ENCODE peak calls at places on chromosomes 6 and 20, in seven cellular contexts. J, E, U, K, T, Y and H are unnamed samples. For H3K4me1, the result is how much of the 10 kb centered on the place peaks cover.

GRCh38 chr6:2976571-2977085 is 5.3 kb upstream of the SERPINB6 start:
- DNase-seq in E (no peak), Y (no peak), J (no peak), K (no peak), T (no peak), U (peak), H (no peak)

GRCh38 chr6:28142446-28142845 is 763 bp downstream of the ZKSCAN8 start:
- DNase-seq in U (no peak), K (no peak), E (no peak), J (no peak), Y (no peak), T (no peak), H (no peak)

GRCh38 chr6:30619561-30619960 is 1.9 kb downstream of the MRPS18B start:
- DNase-seq in J (no peak), U (no peak), Y (no peak), T (no peak), E (no peak), K (no peak), H (no peak)

GRCh38 chr20:1160496-1160895 is 24.3 kb downstream of the TMEM74B start:
- DNase-seq in E (no peak), Y (no peak), T (no peak), U (no peak), K (no peak), J (no peak), H (no peak)

GRCh38 chr6:52496609-52497008 is 76.5 kb downstream of the EFHC1 start:
- DNase-seq in E (no peak), J (no peak), T (no peak), Y (no peak), K (no peak), U (no peak), H (no peak)

GRCh38 chr20:10876558-10876957 is 202.8 kb upstream of the JAG1 start:
- DNase-seq in E (no peak), U (no peak), Y (no peak), T (no peak), K (no peak), J (no peak), H (no peak)

GRCh38 chr6:6661684-6662083 is 73.2 kb downstream of the LY86 start:
- DNase-seq in T (peak), U (no peak), Y (no peak), J (no peak), E (peak), K (no peak), H (peak)

GRCh38 chr6:93786474-93787330 is 367.3 kb upstream of the EPHA7 start:
- DNase-seq in K (no peak), T (no peak), Y (no peak), E (no peak), U (no peak), J (no peak), H (no peak)

GRCh38 chr6:89368107-89368506 is 15.6 kb upstream of the UBE2J1 start:
- DNase-seq in U (peak), J (peak), K (no peak), Y (peak), E (peak), T (peak), H (no peak)

GRCh38 chr20:48614593-48615274 is 213.1 kb downstream of the PREX1 start:
- DNase-seq in T (no peak), E (no peak), Y (peak), K (no peak), U (no peak), J (no peak), H (no peak)

GRCh38 chr6:109344226-109344625 is 38.0 kb downstream of the CD164 start:
- DNase-seq in Y (no peak), E (no peak), U (no peak), J (no peak), K (no peak), T (no peak), H (no peak)

GRCh38 chr6:129191275-129191674 is 308.3 kb downstream of the LAMA2 start:
- DNase-seq in K (no peak), Y (no peak), U (no peak), E (no peak), T (no peak), J (no peak), H (no peak)

GRCh38 chr6:21135484-21136005 is 458.0 kb upstream of the SOX4 start:
- DNase-seq in T (no peak), J (no peak), E (no peak), U (no peak), K (no peak), Y (no peak), H (no peak)

GRCh38 chr20:64106435-64106961 is 867 bp downstream of the NPBWR2 start:
- DNase-seq in T (peak), E (no peak), U (no peak), Y (peak), J (peak), K (no peak), H (peak)

GRCh38 chr20:46573788-46574581 is 23.5 kb upstream of the OCSTAMP start:
- DNase-seq in Y (no peak), T (no peak), U (no peak), E (no peak), J (no peak), K (no peak), H (no peak)

GRCh38 chr6:114282268-114282667 is 60.6 kb downstream of the HS3ST5 start:
- DNase-seq in U (no peak), T (no peak), K (no peak), J (no peak), E (no peak), Y (no peak), H (no peak)

GRCh38 chr20:37915800-37916570 is 13.1 kb downstream of the VSTM2L start:
- DNase-seq in T (no peak), K (no peak), E (peak), J (no peak), Y (no peak), U (no peak), H (no peak)

GRCh38 chr20:48178607-48179006 is 393.3 kb upstream of the SULF2 start:
- DNase-seq in U (no peak), Y (no peak), T (no peak), E (no peak), J (no peak), K (no peak), H (no peak)

GRCh38 chr6:116476021-116476678 is 15.0 kb downstream of the CALHM6 start:
- DNase-seq in J (no peak), Y (no peak), T (no peak), E (no peak), U (no peak), K (no peak), H (no peak)

GRCh38 chr6:13767121-13767794 is 47.1 kb downstream of the MCUR1 start:
- DNase-seq in E (peak), K (no peak), T (peak), J (no peak), U (no peak), Y (peak), H (peak)

GRCh38 chr6:149754573-149754972 is 5.0 kb downstream of the PCMT1 start:
- DNase-seq in K (no peak), E (no peak), Y (no peak), J (no peak), U (no peak), T (no peak), H (no peak)

GRCh38 chr6:62775427-62776022 is 435.7 kb upstream of the FKBP1C start:
- DNase-seq in U (peak), T (no peak), E (peak), Y (no peak), K (peak), J (no peak), H (no peak)

GRCh38 chr20:20452254-20452676 is 84.4 kb downstream of the INSM1 start:
- DNase-seq in U (no peak), Y (no peak), T (peak), K (no peak), E (peak), J (peak), H (peak)

GRCh38 chr6:69784595-69785377 is 12.0 kb downstream of the LMBRD1 start:
- DNase-seq in J (no peak), E (no peak), U (no peak), T (no peak), Y (no peak), K (no peak), H (no peak)

GRCh38 chr20:41138527-41139226 is 1.3 kb downstream of the PLCG1 start:
- DNase-seq in J (no peak), T (no peak), E (peak), K (no peak), Y (peak), U (no peak), H (no peak)

GRCh38 chr6:22062807-22063408 is 233.9 kb downstream of the PRL start:
- DNase-seq in K (no peak), U (no peak), J (no peak), Y (no peak), E (no peak), T (no peak), H (peak)

GRCh38 chr20:5654557-5654956 is 95.6 kb upstream of the SHLD1 start:
- DNase-seq in T (no peak), Y (no peak), J (no peak), K (peak), E (no peak), U (peak), H (no peak)

GRCh38 chr6:53484409-53485280 is 60.3 kb downstream of the GCLC start:
- DNase-seq in Y (no peak), J (no peak), K (peak), T (peak), E (peak), U (no peak), H (no peak)

GRCh38 chr20:63156221-63156671 is 59.7 kb downstream of the YTHDF1 start:
- DNase-seq in T (no peak), U (no peak), E (no peak), J (peak), K (no peak), Y (no peak), H (no peak)

GRCh38 chr20:62905536-62906117 is 20.7 kb downstream of the DIDO1 start:
- DNase-seq in T (no peak), J (no peak), Y (no peak), E (no peak), K (no peak), U (no peak), H (no peak)

GRCh38 chr20:41078329-41078728 is 49.7 kb downstream of the TOP1 start:
- DNase-seq in T (no peak), K (no peak), E (peak), U (peak), Y (no peak), J (no peak), H (no peak)

GRCh38 chr20:48186915-48187314 is 401.6 kb upstream of the SULF2 start:
- DNase-seq in K (no peak), J (no peak), E (no peak), U (no peak), T (no peak), Y (no peak), H (no peak)

GRCh38 chr6:19424853-19425252 is 412.3 kb upstream of the ID4 start:
- DNase-seq in J (no peak), Y (no peak), U (no peak), E (no peak), K (no peak), T (no peak), H (no peak)

GRCh38 chr6:32192608-32193039 is at the start of gene GPSM3:
- DNase-seq in U (no peak), T (peak), K (no peak), Y (peak), J (no peak), E (no peak), H (peak)

GRCh38 chr6:127384007-127384406 is 40.6 kb upstream of the ECHDC1 start:
- DNase-seq in J (no peak), T (no peak), K (no peak), U (no peak), E (no peak), Y (no peak), H (no peak)

GRCh38 chr20:49112596-49113274 is 66.6 kb downstream of the CSE1L start:
- DNase-seq in U (no peak), J (no peak), T (no peak), Y (no peak), K (no peak), E (no peak), H (no peak)

GRCh38 chr6:13406781-13407180 is 78.4 kb upstream of the TBC1D7 start:
- DNase-seq in E (peak), T (no peak), U (no peak), K (no peak), J (no peak), Y (no peak), H (no peak)

GRCh38 chr20:59381658-59382057 is 81.2 kb downstream of the EDN3 start:
- DNase-seq in E (no peak), Y (no peak), T (no peak), J (no peak), U (no peak), K (no peak), H (no peak)
- H3K4me1 ChIP-seq in E (under half), Y (under half), T (under half), J (under half), U (under half), K (under half), H (under half)

GRCh38 chr20:8060977-8061376 is 41.4 kb upstream of the TMX4 start:
- DNase-seq in T (no peak), K (no peak), J (no peak), Y (no peak), E (no peak), U (no peak), H (no peak)
- H3K27ac ChIP-seq in T (no peak), K (no peak), J (no peak), Y (no peak), E (no peak), U (no peak), H (no peak)

DNA sequence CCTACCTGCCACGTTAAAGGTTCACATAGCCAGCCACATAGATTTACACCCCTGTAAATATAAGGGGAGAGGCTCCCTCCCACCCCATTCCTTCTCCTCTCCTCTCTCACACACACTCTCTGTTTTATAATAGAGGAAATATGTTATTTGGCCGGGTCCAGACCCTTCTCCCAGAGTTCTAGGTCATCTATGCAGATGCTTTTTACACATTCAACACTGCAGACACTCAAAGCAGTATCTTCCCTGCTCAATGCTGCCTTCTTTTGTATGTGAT is 706 bp upstream of the DEK start:
- DNase-seq in E (no peak), U (no peak), Y (no peak), T (no peak), K (no peak), J (no peak), H (no peak)
- H3K4me1 ChIP-seq in E (under half), U (under half), Y (under half), T (under half), K (under half), J (under half), H (under half)

DNA sequence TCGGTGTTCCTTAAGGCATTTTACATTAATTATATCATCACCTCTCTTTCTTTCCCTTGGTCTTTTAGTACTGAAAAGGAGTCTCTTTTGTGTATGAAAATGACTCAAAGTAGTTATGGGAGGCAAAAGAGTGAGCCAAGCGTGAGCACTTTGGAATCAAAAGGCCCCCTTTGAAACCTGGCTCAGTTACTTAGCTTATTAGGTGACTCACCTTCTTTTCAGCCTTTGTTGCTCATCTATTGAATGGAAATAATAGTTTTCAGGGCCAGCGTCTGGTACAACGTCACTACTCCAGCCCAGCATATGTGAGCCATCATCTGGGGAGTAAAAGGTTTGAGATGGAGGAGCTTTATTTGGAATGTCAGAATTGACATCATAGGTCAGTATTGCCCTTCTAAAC is 147.4 kb upstream of the SCGN start:
- DNase-seq in U (no peak), T (no peak), J (no peak), Y (no peak), K (no peak), E (no peak), H (no peak)
- H3K27ac ChIP-seq in U (no peak), T (no peak), J (no peak), Y (no peak), K (no peak), E (no peak), H (no peak)